ENCODE peak calls at places on chromosomes 6 and 20, in eight cellular contexts. P is hepatocyte, Y is OCI-LY7, I is PC-3, N is GM23248, J is MM.1S, D is SK-N-SH, M is neural progenitor cell. L is an unnamed sample.

GRCh38 chr6:157244175-157244574 is 79.1 kb downstream of the TMEM242 start:
- DNase-seq in Y (no peak), M (no peak), D (no peak), I (no peak), P (peak; percentile 53), J (no peak), N (peak; percentile 97), L (no peak)

GRCh38 chr6:167907837-167908681 is 81.3 kb downstream of the AFDN start:
- DNase-seq in N (peak; percentile 47), J (no peak), D (peak; percentile 28), M (no peak), I (peak; percentile 65), Y (peak; percentile 5), P (peak; percentile 30), L (peak; percentile 22)

GRCh38 chr6:6626227-6626626 is 37.7 kb downstream of the LY86 start:
- DNase-seq in P (no peak), I (no peak), N (no peak), M (no peak), D (no peak), J (no peak), Y (no peak), L (no peak)

GRCh38 chr6:17836298-17836697 is 129.6 kb upstream of the NUP153 start:
- DNase-seq in J (no peak), M (no peak), Y (no peak), N (no peak), P (no peak), D (no peak), I (no peak), L (no peak)

GRCh38 chr6:123415844-123416468 is 220.8 kb downstream of the TRDN start:
- DNase-seq in D (peak; percentile 12), N (peak; percentile 67), Y (peak; percentile 65), I (peak; percentile 59), M (peak; percentile 79), P (peak; percentile 80), J (peak; percentile 76), L (peak; percentile 89)

GRCh38 chr20:19757487-19757972 is 528 bp upstream of the RIN2 start:
- DNase-seq in J (peak; percentile 27), P (peak; percentile 83), N (peak; percentile 89), D (peak; percentile 82), M (peak; percentile 86), I (peak; percentile 71), Y (no peak), L (peak; percentile 79)

GRCh38 chr20:46999821-47000465 is 105.3 kb downstream of the EYA2 start:
- DNase-seq in Y (peak; percentile 90), M (no peak), D (no peak), P (no peak), J (no peak), N (no peak), I (no peak), L (no peak)

GRCh38 chr6:85726206-85726605 is 83.5 kb upstream of the SYNCRIP start:
- DNase-seq in P (no peak), J (no peak), I (peak; percentile 18), D (no peak), Y (peak; percentile 59), M (peak; percentile 33), N (no peak), L (peak; percentile 75)

GRCh38 chr6:160975111-160975510 is 16.5 kb upstream of the MAP3K4 start:
- DNase-seq in M (no peak), N (peak; percentile 30), D (no peak), J (no peak), Y (no peak), I (no peak), P (no peak), L (no peak)

GRCh38 chr6:79267128-79267527 is 32.6 kb upstream of the HMGN3 start:
- DNase-seq in M (no peak), I (no peak), Y (no peak), J (no peak), D (no peak), P (no peak), N (no peak), L (no peak)

GRCh38 chr6:168179133-168179532 is 100.1 kb upstream of the FRMD1 start:
- DNase-seq in I (no peak), M (no peak), P (no peak), D (no peak), J (peak; percentile 45), N (no peak), Y (no peak), L (peak; percentile 30)

GRCh38 chr20:63058696-63059335 is 52.1 kb upstream of the BHLHE23 start:
- DNase-seq in P (no peak), N (no peak), M (no peak), J (no peak), I (no peak), Y (no peak), D (no peak), L (no peak)

GRCh38 chr20:63056236-63057132 is 49.7 kb upstream of the BHLHE23 start:
- DNase-seq in M (peak; percentile 82), N (peak; percentile 59), D (peak; percentile 89), I (peak; percentile 20), Y (peak; percentile 20), P (peak; percentile 43), J (no peak), L (peak; percentile 83)

GRCh38 chr20:63059684-63060056 is 52.9 kb upstream of the BHLHE23 start:
- DNase-seq in Y (no peak), M (no peak), P (no peak), N (no peak), J (no peak), I (no peak), D (no peak), L (no peak)

GRCh38 chr20:63055575-63056235 is 48.9 kb upstream of the BHLHE23 start:
- DNase-seq in I (no peak), N (no peak), D (no peak), Y (no peak), M (no peak), P (no peak), J (no peak), L (no peak)

DNA sequence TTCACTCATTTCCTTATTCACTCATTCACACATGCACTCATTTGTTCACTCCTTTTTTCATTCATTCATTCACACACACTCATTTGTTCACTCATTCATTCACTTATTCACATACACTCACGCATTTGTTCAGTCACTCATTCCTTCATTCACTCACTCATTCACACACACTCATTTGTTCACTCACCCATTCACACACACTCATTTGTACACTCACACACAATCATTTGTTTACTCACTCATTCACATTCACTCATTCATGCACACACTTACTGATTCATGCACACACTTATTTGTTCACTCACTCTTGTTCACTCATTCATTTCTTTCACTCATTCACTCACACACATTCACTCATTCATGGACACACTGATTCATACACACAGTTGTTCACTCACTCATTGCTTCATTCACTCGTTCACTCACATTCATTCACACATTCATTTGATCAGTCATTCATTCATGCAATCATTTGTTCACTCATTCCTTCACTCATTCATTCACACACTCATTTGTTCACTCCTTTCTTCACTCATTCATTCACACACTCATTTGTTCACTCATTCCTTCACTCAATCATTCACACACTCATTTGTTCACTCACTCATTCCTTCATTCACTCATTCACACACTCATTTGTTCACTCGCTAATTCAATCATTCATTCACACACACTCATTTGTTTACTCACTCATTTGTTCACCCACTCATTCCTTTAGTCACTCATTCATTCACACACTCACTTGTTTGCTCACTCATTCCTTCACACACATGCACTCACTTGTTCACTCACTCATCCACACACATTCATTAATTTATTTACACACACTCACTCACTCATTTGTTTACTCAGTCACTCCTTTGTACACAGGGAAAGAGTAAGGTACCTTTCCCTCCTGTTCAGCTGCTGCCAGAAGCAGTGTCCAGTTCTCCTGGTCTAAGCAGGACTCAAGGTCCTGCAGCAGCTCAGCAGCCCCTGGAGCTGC is 50.7 kb upstream of the BHLHE23 start:
- DNase-seq in Y (no peak), D (no peak), N (peak; percentile 6), P (no peak), J (no peak), M (no peak), I (no peak), L (no peak)
- TF ChIP-seq EZH2phosphoT487 in Y (no peak), D (no peak), N (no peak), P (no peak), J (no peak), M (no peak), I (no peak), L (no peak)

DNA sequence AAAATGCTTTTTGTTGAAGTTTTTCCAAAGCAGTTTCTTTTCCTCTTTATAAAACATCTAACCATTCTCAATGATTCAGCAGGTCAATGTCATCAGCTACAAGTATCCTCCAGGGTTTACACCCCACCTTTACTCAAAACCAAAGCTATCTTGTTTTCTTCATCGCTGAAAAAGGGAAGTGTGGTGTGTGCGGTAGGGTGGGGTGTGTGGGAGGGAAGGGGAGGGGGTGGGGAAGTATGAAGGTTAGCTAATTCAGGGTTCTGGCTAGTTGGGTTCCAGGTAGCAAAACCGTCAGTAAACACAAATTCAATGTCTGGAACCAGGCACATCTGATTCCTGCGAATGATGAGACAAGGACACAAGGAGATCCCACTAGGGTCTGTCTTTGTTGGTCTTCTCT is 189.6 kb downstream of the GJA10 start:
- DNase-seq in I (no peak), Y (peak; percentile 63), P (no peak), N (no peak), M (no peak), J (no peak), D (no peak), L (no peak)
- H3K27ac ChIP-seq in I (no peak overlapping the region), Y (peak overlapping the region; percentile 10), P (no peak overlapping the region), N (no peak overlapping the region), M (no peak overlapping the region), J (no peak overlapping the region), D (no peak overlapping the region), L (no peak overlapping the region)

DNA sequence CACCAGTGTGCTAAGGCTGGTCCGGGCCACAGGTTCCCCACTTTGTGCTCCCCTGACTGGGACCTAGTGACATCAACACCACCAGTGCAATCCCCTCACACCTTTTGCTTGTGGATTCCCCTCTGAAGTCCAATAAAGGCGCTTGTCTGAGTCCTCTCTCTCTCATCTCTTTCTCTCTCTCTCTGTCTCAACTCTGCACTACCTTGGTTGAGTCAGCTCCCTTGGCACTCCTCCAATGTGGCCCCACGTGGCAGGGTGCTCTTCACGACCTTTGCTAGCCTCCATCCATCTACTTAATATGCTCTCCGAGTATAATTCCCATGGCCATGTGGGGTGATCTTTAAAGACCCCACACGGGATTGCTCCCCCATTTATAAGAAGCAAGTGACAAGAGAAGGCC is 385.0 kb downstream of the CD83 start:
- DNase-seq in D (no peak), J (no peak), Y (no peak), P (no peak), M (no peak), N (no peak), I (peak; percentile 42), L (no peak)
- TF ChIP-seq EZH2phosphoT487 in D (no peak), J (no peak), Y (no peak), P (no peak), M (no peak), N (no peak), I (no peak), L (no peak)

DNA sequence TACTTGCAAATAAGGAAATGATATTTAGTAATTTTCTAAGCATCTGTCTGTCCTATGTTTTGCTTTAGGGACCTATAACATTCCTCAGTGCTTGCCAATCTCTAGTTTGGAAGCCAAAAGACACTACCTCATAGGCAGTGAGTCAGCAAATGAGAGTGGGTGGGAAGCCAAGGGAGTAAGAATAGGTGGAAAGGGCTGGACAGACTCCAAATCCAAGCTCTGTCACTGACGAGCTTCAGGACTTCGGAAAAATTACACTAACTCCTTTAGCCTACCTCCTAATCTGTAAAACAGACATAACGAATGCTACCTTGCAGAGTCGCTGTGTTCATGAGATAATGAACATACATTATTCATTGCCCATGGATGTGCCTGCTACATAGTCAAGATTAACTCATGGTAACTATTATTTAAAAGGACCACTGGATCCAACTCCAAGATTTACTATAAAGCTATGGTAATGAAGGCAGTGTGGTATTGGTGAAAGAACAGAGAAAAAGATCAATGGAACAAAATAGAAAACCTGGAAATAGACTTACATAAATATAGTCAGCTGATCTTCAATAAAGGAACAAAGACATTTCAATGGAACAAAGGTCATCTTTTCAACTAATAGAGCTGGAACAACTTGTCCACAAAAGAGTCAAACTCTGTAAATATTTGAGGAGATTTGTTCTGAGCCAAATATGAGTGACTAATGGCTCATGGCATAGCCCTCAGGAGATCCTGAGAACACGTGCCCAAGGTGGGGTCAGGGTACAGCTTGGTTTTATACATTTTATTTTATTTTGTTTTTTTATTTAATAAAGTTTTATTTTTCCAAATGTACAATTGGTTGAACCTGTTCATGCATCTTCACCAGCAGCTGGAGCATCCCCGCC is 64.1 kb downstream of the FAM50B start:
- DNase-seq in Y (no peak), D (no peak), J (no peak), N (peak; percentile 97), M (no peak), I (peak; percentile 99), P (peak; percentile 77), L (no peak)
- H3K27ac ChIP-seq in Y (no peak overlapping the region), D (peak overlapping the region; percentile 71), J (no peak overlapping the region), N (peak overlapping the region; percentile 83), M (no peak overlapping the region), I (peak overlapping the region; percentile 95), P (peak overlapping the region; percentile 96), L (no peak overlapping the region)

L was measured in GM23338.